ENCODE peak calls at places on chromosomes 12 and 14, in ten cellular contexts. Q is ovary; G is tibial nerve; C is H9; H is astrocyte; U is mammary epithelial cell; E is fibroblast of lung; F is heart right ventricle; D is body of pancreas; M is CD8-positive, alpha-beta T cell. S is an unnamed sample.

GRCh38 chr12:123034865-123035264 is 54.4 kb downstream of the ARL6IP4 start:
- DNase-seq in Q (no peak), G (no peak), C (no peak), H (peak; percentile 58), U (peak; percentile 70), E (peak; percentile 33), F (no peak), D (no peak), M (no peak), S (no peak)

GRCh38 chr12:65728913-65729793 is 95.1 kb upstream of the HMGA2 start:
- DNase-seq in Q (no peak), G (no peak), C (peak; percentile 79), H (peak; percentile 17), U (peak; percentile 32), E (no peak), F (no peak), D (no peak), M (no peak), S (no peak)

GRCh38 chr14:90288646-90289355 is 32.4 kb downstream of the PSMC1 start:
- DNase-seq in Q (no peak), G (no peak), C (no peak), H (no peak), U (no peak), E (peak; percentile 38), F (peak; percentile 19), D (no peak), M (no peak), S (no peak)

GRCh38 chr12:91138337-91138905 is 27.1 kb upstream of the LUM start:
- DNase-seq in Q (peak; percentile 39), G (no peak), C (no peak), H (no peak), U (no peak), E (no peak), F (no peak), D (no peak), M (no peak), S (no peak)

GRCh38 chr12:49298160-49298559 is 3.2 kb downstream of the PRPH start:
- DNase-seq in Q (no peak), G (no peak), C (no peak), H (no peak), U (no peak), E (no peak), F (no peak), D (no peak), M (no peak), S (no peak)

GRCh38 chr12:9813821-9814798 is 13.2 kb upstream of the KLRF1 start:
- DNase-seq in Q (peak; percentile 39), G (peak; percentile 78), C (peak; percentile 96), H (no peak), U (peak; percentile 55), E (peak; percentile 36), F (peak; percentile 79), D (peak; percentile 59), M (peak; percentile 92), S (no peak)

GRCh38 chr12:4997939-4998338 is 45.7 kb upstream of the KCNA5 start:
- DNase-seq in Q (no peak), G (peak; percentile 48), C (no peak), H (peak; percentile 90), U (peak; percentile 78), E (peak; percentile 69), F (no peak), D (no peak), M (no peak), S (peak; percentile 60)

GRCh38 chr12:56749853-56750252 is 2.3 kb downstream of the PRIM1 start:
- DNase-seq in Q (no peak), G (no peak), C (no peak), H (no peak), U (no peak), E (no peak), F (no peak), D (no peak), M (no peak), S (no peak)

GRCh38 chr12:113837059-113837458 is 129.1 kb downstream of the RBM19 start:
- DNase-seq in Q (no peak), G (no peak), C (no peak), H (no peak), U (no peak), E (no peak), F (no peak), D (no peak), M (no peak), S (no peak)

GRCh38 chr12:113835433-113835832 is 130.7 kb downstream of the RBM19 start:
- DNase-seq in Q (no peak), G (no peak), C (no peak), H (no peak), U (no peak), E (no peak), F (no peak), D (no peak), M (no peak), S (no peak)

GRCh38 chr12:113835913-113836312 is 130.2 kb downstream of the RBM19 start:
- DNase-seq in Q (no peak), G (no peak), C (no peak), H (no peak), U (no peak), E (no peak), F (no peak), D (no peak), M (no peak), S (no peak)

GRCh38 chr12:113838896-113839295 is 127.2 kb downstream of the RBM19 start:
- DNase-seq in Q (no peak), G (no peak), C (no peak), H (no peak), U (no peak), E (no peak), F (no peak), D (no peak), M (no peak), S (no peak)

DNA sequence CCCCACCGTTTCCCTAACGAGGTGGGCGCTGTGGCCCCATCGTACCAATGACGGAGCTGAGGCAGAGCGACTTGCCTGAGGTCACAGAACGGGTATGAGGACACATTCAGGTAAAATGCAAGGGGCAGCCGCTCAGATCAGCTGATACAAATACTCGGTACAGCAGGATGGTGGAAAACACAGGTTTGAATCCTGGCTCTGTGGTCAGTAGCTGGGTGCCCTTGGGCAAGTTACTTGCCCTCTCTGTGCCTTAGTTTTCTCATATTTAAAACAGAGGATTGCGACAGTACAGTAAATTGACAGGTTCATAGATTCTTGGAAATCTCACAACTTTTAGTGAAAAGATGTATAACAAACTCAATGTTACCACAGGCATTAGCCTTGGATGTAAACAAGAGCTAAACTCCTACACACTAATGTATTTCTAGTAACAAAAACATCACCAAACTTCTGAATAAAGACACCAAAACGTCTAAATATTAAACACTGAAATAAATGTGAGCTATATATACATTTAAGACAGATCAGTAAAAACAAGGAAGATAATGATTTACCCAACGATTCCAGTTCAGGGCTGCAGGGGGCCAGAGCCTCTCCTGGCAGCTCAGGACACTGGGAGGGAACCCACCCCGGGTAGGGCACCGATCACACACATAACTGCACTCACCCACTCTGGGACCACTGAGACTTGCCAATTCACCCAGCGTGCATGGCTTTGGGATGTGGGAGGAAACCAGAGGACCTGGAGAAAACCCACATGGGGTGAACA is 128.4 kb downstream of the RBM19 start:
- DNase-seq in Q (no peak), G (no peak), C (no peak), H (no peak), U (no peak), E (no peak), F (no peak), D (no peak), M (no peak), S (no peak)
- TF ChIP-seq CTCF in Q (no peak), G (no peak), C (peak; percentile 34), H (peak; percentile 9), U (peak; percentile 14), E (no peak), F (no peak), D (no peak), M (no peak), S (no peak)

GRCh38 chr12:62722971-62723680 is 211.8 kb downstream of the PPM1H start:
- DNase-seq in Q (no peak), G (no peak), C (no peak), H (no peak), U (no peak), E (peak; percentile 32), F (no peak), D (no peak), M (no peak), S (no peak)

GRCh38 chr12:62725781-62726180 is 209.2 kb downstream of the PPM1H start:
- DNase-seq in Q (no peak), G (no peak), C (no peak), H (no peak), U (peak; percentile 37), E (no peak), F (no peak), D (no peak), M (no peak), S (no peak)

GRCh38 chr12:62724947-62725447 is 210.0 kb downstream of the PPM1H start:
- DNase-seq in Q (peak; percentile 44), G (no peak), C (peak; percentile 88), H (peak; percentile 100), U (peak; percentile 99), E (peak; percentile 92), F (no peak), D (peak; percentile 22), M (no peak), S (peak; percentile 20)

GRCh38 chr12:62726471-62726980 is 208.4 kb downstream of the PPM1H start:
- DNase-seq in Q (no peak), G (no peak), C (no peak), H (no peak), U (no peak), E (no peak), F (no peak), D (no peak), M (no peak), S (no peak)

DNA sequence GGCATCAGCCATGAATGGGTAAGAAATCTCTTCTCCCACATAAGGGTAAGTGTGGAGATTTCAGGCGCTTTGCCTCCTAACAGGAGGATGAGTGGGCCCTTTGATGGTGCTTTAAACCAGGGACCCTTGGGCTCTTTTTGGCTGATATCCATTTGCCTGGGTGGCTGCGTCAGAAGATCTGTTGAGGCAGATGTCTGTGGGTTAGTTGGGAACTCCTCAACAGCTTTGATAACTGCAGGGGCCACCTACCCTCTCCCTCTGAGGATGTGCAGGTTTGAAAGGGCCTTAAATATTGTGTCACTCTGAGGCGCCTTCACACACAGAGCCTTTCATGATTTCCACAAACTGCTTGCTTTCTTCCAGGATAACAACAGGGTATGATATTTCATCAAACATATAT is 210.7 kb downstream of the PPM1H start:
- DNase-seq in Q (no peak), G (no peak), C (no peak), H (no peak), U (no peak), E (no peak), F (no peak), D (no peak), M (no peak), S (no peak)
- H3K4me1 ChIP-seq in Q (peaks cover 3% of the 10 kb centered on the region), G (no peaks in the 10 kb centered on the region), C (peaks cover 22% of the 10 kb centered on the region), H (peaks cover 39% of the 10 kb centered on the region), U (peaks cover 35% of the 10 kb centered on the region), E (peaks cover 40% of the 10 kb centered on the region), F (peaks cover 40% of the 10 kb centered on the region), D (no peaks in the 10 kb centered on the region), M (no peaks in the 10 kb centered on the region), S (peaks cover 28% of the 10 kb centered on the region)

DNA sequence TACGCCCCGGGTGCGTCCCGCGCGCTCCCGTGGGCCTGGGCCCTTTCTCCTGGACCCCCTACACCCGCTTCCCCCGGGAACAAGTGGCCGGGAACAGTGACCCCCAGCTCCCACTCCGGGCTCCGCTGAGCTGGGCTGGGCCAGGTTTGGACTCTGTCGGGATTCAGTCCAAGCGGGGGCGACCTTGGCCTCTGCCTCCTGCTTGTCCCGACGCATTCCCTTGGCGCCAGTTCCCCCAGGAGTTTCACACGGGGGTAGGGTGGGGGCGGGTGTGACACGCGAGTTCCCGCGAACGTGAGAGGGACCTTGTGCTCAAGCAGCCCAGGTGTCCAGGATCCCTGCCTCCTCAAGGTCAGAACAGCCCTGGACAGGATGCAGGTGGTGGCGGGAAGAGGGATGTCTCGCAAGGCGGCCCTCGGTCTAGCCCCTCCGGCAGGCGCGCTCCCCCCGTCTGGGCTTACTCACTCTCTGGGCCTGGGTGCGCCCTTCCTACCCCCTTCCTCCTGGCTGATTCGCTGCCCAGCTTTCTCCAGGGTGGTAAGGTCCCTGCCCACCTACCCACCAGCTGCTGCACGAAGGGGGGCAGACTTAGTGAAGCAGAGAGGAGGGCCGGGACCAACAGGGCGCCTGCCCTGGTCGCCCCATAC is 771 bp downstream of the CRIP2 start:
- DNase-seq in Q (peak; percentile 71), G (no peak), C (no peak), H (peak; percentile 34), U (peak; percentile 57), E (no peak), F (peak; percentile 73), D (no peak), M (no peak), S (no peak)
- H3K27me3 ChIP-seq in Q (no peaks in the 10 kb centered on the region), G (peaks cover 6% of the 10 kb centered on the region), C (peaks cover 32% of the 10 kb centered on the region), H (no peaks in the 10 kb centered on the region), U (no peaks in the 10 kb centered on the region), E (no peaks in the 10 kb centered on the region), F (no peaks in the 10 kb centered on the region), D (peaks cover 15% of the 10 kb centered on the region), M (no peaks in the 10 kb centered on the region), S (no peaks in the 10 kb centered on the region)

DNA sequence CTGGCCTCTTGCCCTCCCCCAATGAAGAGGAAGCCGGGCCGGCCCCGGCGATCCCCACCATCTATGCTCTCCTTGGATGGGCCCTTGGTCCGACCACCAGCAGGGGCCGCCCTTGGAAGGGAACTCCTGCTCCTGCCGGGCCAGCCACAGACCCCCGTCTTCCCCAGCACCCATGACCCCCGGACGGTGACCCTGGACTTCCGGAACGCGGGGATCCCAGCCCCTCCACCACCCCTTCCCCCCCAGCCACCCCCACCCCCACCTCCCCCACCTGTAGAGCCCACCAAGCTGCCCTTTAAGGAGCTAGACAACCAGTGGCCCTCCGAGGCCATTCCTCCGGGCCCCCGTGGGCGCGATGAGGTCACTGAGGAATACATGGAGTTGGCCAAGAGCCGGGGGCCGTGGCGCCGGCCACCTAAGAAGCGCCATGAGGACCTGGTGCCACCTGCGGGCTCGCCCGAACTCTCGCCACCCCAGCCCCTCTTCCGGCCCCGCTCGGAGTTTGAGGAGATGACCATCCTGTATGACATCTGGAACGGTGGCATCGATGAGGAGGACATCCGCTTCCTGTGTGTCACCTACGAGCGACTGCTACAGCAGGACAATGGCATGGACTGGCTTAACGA is 19.4 kb downstream of the SETD1B start:
- DNase-seq in Q (no peak), G (no peak), C (peak; percentile 47), H (no peak), U (no peak), E (no peak), F (no peak), D (no peak), M (no peak), S (no peak)
- TF ChIP-seq CTCF in Q (no peak), G (no peak), C (peak; percentile 38), H (no peak), U (peak; percentile 5), E (no peak), F (no peak), D (no peak), M (no peak), S (no peak)

S was measured in thoracic aorta.